ENCODE peak calls at places on chromosomes 6 and 20, in nine cellular contexts. One of them, this sample, is unnamed.

GRCh38 chr6:63975685-63976084 is 340.1 kb downstream of the PHF3 start:
- DNase-seq in transverse colon: no peak
- DNase-seq in uterus: no peak
- DNase-seq in stomach: no peak
- DNase-seq in lower lobe of right lung: no peak
- DNase-seq in adrenal gland: no peak
- DNase-seq in RWPE1: no peak
- DNase-seq in H9: no peak
- DNase-seq in PC-9: no peak
- DNase-seq in this sample: no peak

GRCh38 chr20:34546751-34547181 is 11.8 kb upstream of the MAP1LC3A start:
- DNase-seq in transverse colon: peak; percentile 70
- DNase-seq in uterus: no peak
- DNase-seq in stomach: no peak
- DNase-seq in lower lobe of right lung: no peak
- DNase-seq in adrenal gland: no peak
- DNase-seq in RWPE1: no peak
- DNase-seq in H9: no peak
- DNase-seq in PC-9: no peak
- DNase-seq in this sample: no peak

GRCh38 chr6:147207351-147207750 is 3.1 kb downstream of the STXBP5 start:
- DNase-seq in transverse colon: no peak
- DNase-seq in uterus: no peak
- DNase-seq in stomach: no peak
- DNase-seq in lower lobe of right lung: no peak
- DNase-seq in adrenal gland: no peak
- DNase-seq in RWPE1: no peak
- DNase-seq in H9: no peak
- DNase-seq in PC-9: no peak
- DNase-seq in this sample: no peak

GRCh38 chr20:33890557-33890956 is 79.4 kb downstream of the CHMP4B start:
- DNase-seq in transverse colon: no peak
- DNase-seq in uterus: no peak
- DNase-seq in stomach: no peak
- DNase-seq in lower lobe of right lung: no peak
- DNase-seq in adrenal gland: no peak
- DNase-seq in RWPE1: no peak
- DNase-seq in H9: no peak
- DNase-seq in PC-9: no peak
- DNase-seq in this sample: no peak

GRCh38 chr6:3352678-3353077 is 93.9 kb downstream of the PSMG4 start:
- DNase-seq in transverse colon: no peak
- DNase-seq in uterus: no peak
- DNase-seq in stomach: no peak
- DNase-seq in lower lobe of right lung: no peak
- DNase-seq in adrenal gland: no peak
- DNase-seq in RWPE1: no peak
- DNase-seq in H9: no peak
- DNase-seq in PC-9: no peak
- DNase-seq in this sample: no peak

GRCh38 chr6:40804905-40805304 is 217.7 kb upstream of the LRFN2 start:
- DNase-seq in transverse colon: no peak
- DNase-seq in uterus: no peak
- DNase-seq in stomach: no peak
- DNase-seq in lower lobe of right lung: no peak
- DNase-seq in adrenal gland: no peak
- DNase-seq in RWPE1: no peak
- DNase-seq in H9: no peak
- DNase-seq in PC-9: no peak
- DNase-seq in this sample: no peak

GRCh38 chr20:23205656-23206055 is 119.5 kb upstream of the CD93 start:
- DNase-seq in transverse colon: peak; percentile 43
- DNase-seq in uterus: peak; percentile 64
- DNase-seq in stomach: peak; percentile 63
- DNase-seq in lower lobe of right lung: peak; percentile 58
- DNase-seq in adrenal gland: no peak
- DNase-seq in RWPE1: no peak
- DNase-seq in H9: peak; percentile 39
- DNase-seq in PC-9: no peak
- DNase-seq in this sample: no peak

GRCh38 chr20:63172726-63173125 is 43.2 kb downstream of the YTHDF1 start:
- DNase-seq in transverse colon: no peak
- DNase-seq in uterus: no peak
- DNase-seq in stomach: no peak
- DNase-seq in lower lobe of right lung: no peak
- DNase-seq in adrenal gland: no peak
- DNase-seq in RWPE1: no peak
- DNase-seq in H9: peak; percentile 71
- DNase-seq in PC-9: peak; percentile 20
- DNase-seq in this sample: no peak

GRCh38 chr20:63977392-63978276 is 1.8 kb downstream of the SAMD10 start:
- DNase-seq in transverse colon: no peak
- DNase-seq in uterus: no peak
- DNase-seq in stomach: no peak
- DNase-seq in lower lobe of right lung: no peak
- DNase-seq in adrenal gland: no peak
- DNase-seq in RWPE1: peak; percentile 75
- DNase-seq in H9: peak; percentile 28
- DNase-seq in PC-9: peak; percentile 33
- DNase-seq in this sample: no peak

GRCh38 chr20:2519115-2519815 is 10.6 kb upstream of the ZNF343 start:
- DNase-seq in transverse colon: no peak
- DNase-seq in uterus: no peak
- DNase-seq in stomach: no peak
- DNase-seq in lower lobe of right lung: no peak
- DNase-seq in adrenal gland: no peak
- DNase-seq in RWPE1: no peak
- DNase-seq in H9: no peak
- DNase-seq in PC-9: no peak
- DNase-seq in this sample: no peak

GRCh38 chr20:37868998-37869861 is 33.7 kb upstream of the VSTM2L start:
- DNase-seq in transverse colon: no peak
- DNase-seq in uterus: no peak
- DNase-seq in stomach: no peak
- DNase-seq in lower lobe of right lung: no peak
- DNase-seq in adrenal gland: no peak
- DNase-seq in RWPE1: no peak
- DNase-seq in H9: no peak
- DNase-seq in PC-9: no peak
- DNase-seq in this sample: no peak

GRCh38 chr20:63969851-63970713 is at the start of gene ZNF512B:
- DNase-seq in transverse colon: peak; percentile 59
- DNase-seq in uterus: peak; percentile 66
- DNase-seq in stomach: peak; percentile 73
- DNase-seq in lower lobe of right lung: no peak
- DNase-seq in adrenal gland: peak; percentile 82
- DNase-seq in RWPE1: peak; percentile 96
- DNase-seq in H9: peak; percentile 57
- DNase-seq in PC-9: peak; percentile 75
- DNase-seq in this sample: no peak

GRCh38 chr6:134391221-134391620 is 73.3 kb upstream of the SGK1 start:
- DNase-seq in transverse colon: no peak
- DNase-seq in uterus: no peak
- DNase-seq in stomach: no peak
- DNase-seq in lower lobe of right lung: no peak
- DNase-seq in adrenal gland: no peak
- DNase-seq in RWPE1: no peak
- DNase-seq in H9: no peak
- DNase-seq in PC-9: no peak
- DNase-seq in this sample: no peak

GRCh38 chr6:89032599-89032998 is 48.0 kb upstream of the PNRC1 start:
- DNase-seq in transverse colon: no peak
- DNase-seq in uterus: no peak
- DNase-seq in stomach: no peak
- DNase-seq in lower lobe of right lung: no peak
- DNase-seq in adrenal gland: no peak
- DNase-seq in RWPE1: no peak
- DNase-seq in H9: no peak
- DNase-seq in PC-9: no peak
- DNase-seq in this sample: no peak

GRCh38 chr6:158323561-158323958 is 11.3 kb downstream of the TULP4 start:
- DNase-seq in transverse colon: no peak
- DNase-seq in uterus: no peak
- DNase-seq in stomach: no peak
- DNase-seq in lower lobe of right lung: no peak
- DNase-seq in adrenal gland: no peak
- DNase-seq in RWPE1: no peak
- DNase-seq in H9: no peak
- DNase-seq in PC-9: no peak
- DNase-seq in this sample: no peak

DNA sequence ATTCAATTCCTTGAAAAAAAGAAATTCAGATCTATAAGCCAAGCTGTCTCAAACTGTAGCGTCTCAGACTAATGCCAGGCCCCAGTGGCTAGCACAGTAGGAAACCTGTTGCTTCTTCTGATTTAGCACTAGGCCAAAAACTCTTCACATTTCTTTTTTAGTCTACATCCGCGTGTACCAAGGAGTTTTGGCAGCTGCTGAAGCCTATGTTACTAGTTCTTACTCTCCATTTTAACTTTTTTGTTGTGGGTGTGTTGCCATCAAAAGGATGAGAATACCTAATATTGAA is 65.0 kb upstream of the BTN3A2 start:
- DNase-seq in transverse colon: no peak
- DNase-seq in uterus: no peak
- DNase-seq in stomach: no peak
- DNase-seq in lower lobe of right lung: no peak
- DNase-seq in adrenal gland: no peak
- DNase-seq in RWPE1: no peak
- DNase-seq in H9: no peak
- DNase-seq in PC-9: no peak
- DNase-seq in this sample: no peak
- H3K27ac ChIP-seq in transverse colon: no peak overlapping the region
- H3K27ac ChIP-seq in uterus: no peak overlapping the region
- H3K27ac ChIP-seq in stomach: no peak overlapping the region
- H3K27ac ChIP-seq in lower lobe of right lung: no peak overlapping the region
- H3K27ac ChIP-seq in adrenal gland: no peak overlapping the region
- H3K27ac ChIP-seq in RWPE1: no peak overlapping the region
- H3K27ac ChIP-seq in H9: no peak overlapping the region
- H3K27ac ChIP-seq in PC-9: no peak overlapping the region
- H3K27ac ChIP-seq in this sample: no peak overlapping the region

GRCh38 chr20:24490598-24490997 is 21.2 kb downstream of the SYNDIG1 start:
- DNase-seq in transverse colon: no peak
- DNase-seq in uterus: no peak
- DNase-seq in stomach: no peak
- DNase-seq in lower lobe of right lung: no peak
- DNase-seq in adrenal gland: no peak
- DNase-seq in RWPE1: no peak
- DNase-seq in H9: peak; percentile 18
- DNase-seq in PC-9: no peak
- DNase-seq in this sample: no peak
- H3K27ac ChIP-seq in transverse colon: no peak overlapping the region
- H3K27ac ChIP-seq in uterus: no peak overlapping the region
- H3K27ac ChIP-seq in stomach: no peak overlapping the region
- H3K27ac ChIP-seq in lower lobe of right lung: no peak overlapping the region
- H3K27ac ChIP-seq in adrenal gland: no peak overlapping the region
- H3K27ac ChIP-seq in RWPE1: no peak overlapping the region
- H3K27ac ChIP-seq in H9: no peak overlapping the region
- H3K27ac ChIP-seq in PC-9: no peak overlapping the region
- H3K27ac ChIP-seq in this sample: no peak overlapping the region

GRCh38 chr20:10314198-10314597 is 95.6 kb downstream of the SNAP25 start:
- DNase-seq in transverse colon: no peak
- DNase-seq in uterus: no peak
- DNase-seq in stomach: no peak
- DNase-seq in lower lobe of right lung: no peak
- DNase-seq in adrenal gland: no peak
- DNase-seq in RWPE1: no peak
- DNase-seq in H9: no peak
- DNase-seq in PC-9: no peak
- DNase-seq in this sample: no peak

GRCh38 chr20:10315138-10315537 is 96.5 kb downstream of the SNAP25 start:
- DNase-seq in transverse colon: no peak
- DNase-seq in uterus: no peak
- DNase-seq in stomach: no peak
- DNase-seq in lower lobe of right lung: no peak
- DNase-seq in adrenal gland: no peak
- DNase-seq in RWPE1: no peak
- DNase-seq in H9: no peak
- DNase-seq in PC-9: no peak
- DNase-seq in this sample: no peak

GRCh38 chr20:10313701-10314100 is 95.1 kb downstream of the SNAP25 start:
- DNase-seq in transverse colon: no peak
- DNase-seq in uterus: no peak
- DNase-seq in stomach: no peak
- DNase-seq in lower lobe of right lung: no peak
- DNase-seq in adrenal gland: no peak
- DNase-seq in RWPE1: no peak
- DNase-seq in H9: no peak
- DNase-seq in PC-9: no peak
- DNase-seq in this sample: no peak

GRCh38 chr20:10318625-10319024 is 100.0 kb downstream of the SNAP25 start:
- DNase-seq in transverse colon: no peak
- DNase-seq in uterus: no peak
- DNase-seq in stomach: no peak
- DNase-seq in lower lobe of right lung: no peak
- DNase-seq in adrenal gland: no peak
- DNase-seq in RWPE1: no peak
- DNase-seq in H9: no peak
- DNase-seq in PC-9: no peak
- DNase-seq in this sample: no peak

DNA sequence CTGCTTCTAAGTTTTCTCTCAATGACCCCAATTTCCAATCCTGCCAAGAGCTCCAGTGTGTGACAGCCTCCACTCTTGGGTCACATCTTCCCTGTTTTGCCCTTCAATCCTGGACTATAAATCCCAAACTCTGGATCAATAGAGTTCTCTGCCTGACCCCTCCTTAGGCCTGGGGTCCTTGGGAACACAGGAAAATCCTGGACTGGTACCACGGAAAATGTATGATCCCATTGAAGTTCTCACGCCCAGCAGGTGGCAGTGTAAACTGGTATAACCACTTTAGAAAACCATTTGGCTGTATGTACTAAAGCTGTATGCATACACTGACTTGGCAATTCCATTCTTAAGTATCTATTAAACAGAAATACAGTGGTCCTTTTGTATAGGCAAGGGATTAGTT is 98.0 kb downstream of the SNAP25 start:
- DNase-seq in transverse colon: no peak
- DNase-seq in uterus: no peak
- DNase-seq in stomach: no peak
- DNase-seq in lower lobe of right lung: no peak
- DNase-seq in adrenal gland: peak; percentile 40
- DNase-seq in RWPE1: no peak
- DNase-seq in H9: no peak
- DNase-seq in PC-9: no peak
- DNase-seq in this sample: no peak
- H3K27ac ChIP-seq in transverse colon: no peak overlapping the region
- H3K27ac ChIP-seq in uterus: no peak overlapping the region
- H3K27ac ChIP-seq in stomach: no peak overlapping the region
- H3K27ac ChIP-seq in lower lobe of right lung: no peak overlapping the region
- H3K27ac ChIP-seq in adrenal gland: no peak overlapping the region
- H3K27ac ChIP-seq in RWPE1: no peak overlapping the region
- H3K27ac ChIP-seq in H9: no peak overlapping the region
- H3K27ac ChIP-seq in PC-9: no peak overlapping the region
- H3K27ac ChIP-seq in this sample: no peak overlapping the region

DNA sequence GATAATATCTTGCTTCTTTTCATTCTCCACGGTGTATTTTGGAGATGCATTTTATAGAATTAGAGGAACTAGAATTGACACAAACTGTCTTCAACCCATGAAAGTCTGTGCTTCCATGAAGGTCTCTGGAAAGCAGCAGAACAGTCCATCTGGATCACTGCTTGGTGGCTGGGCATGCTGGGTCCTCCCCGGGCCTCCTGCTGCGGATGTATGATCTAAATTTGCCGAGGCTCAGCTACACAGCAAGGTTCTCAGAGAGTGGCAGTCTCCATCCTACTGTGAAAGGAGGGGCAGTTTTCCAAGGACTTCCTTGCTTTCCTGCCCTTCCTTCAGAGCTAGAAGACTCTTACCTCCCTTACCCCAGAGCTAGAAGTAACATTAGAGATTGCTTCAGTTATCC is 15.1 kb downstream of the PKIG start:
- DNase-seq in transverse colon: no peak
- DNase-seq in uterus: no peak
- DNase-seq in stomach: no peak
- DNase-seq in lower lobe of right lung: no peak
- DNase-seq in adrenal gland: no peak
- DNase-seq in RWPE1: no peak
- DNase-seq in H9: no peak
- DNase-seq in PC-9: no peak
- DNase-seq in this sample: no peak
- H3K27ac ChIP-seq in transverse colon: peak overlapping the region; percentile 87
- H3K27ac ChIP-seq in uterus: peak overlapping the region; percentile 88
- H3K27ac ChIP-seq in stomach: peak overlapping the region; percentile 83
- H3K27ac ChIP-seq in lower lobe of right lung: peak overlapping the region; percentile 77
- H3K27ac ChIP-seq in adrenal gland: no peak overlapping the region
- H3K27ac ChIP-seq in RWPE1: no peak overlapping the region
- H3K27ac ChIP-seq in H9: no peak overlapping the region
- H3K27ac ChIP-seq in PC-9: no peak overlapping the region
- H3K27ac ChIP-seq in this sample: no peak overlapping the region